ENCODE peak calls at places on chromosomes 3 and 15, in nine cellular contexts. D, R, J, P, K, Y, T, X and O are unnamed samples.
A peak's percentile ranks its signal among the peaks of the same experiment; 100 is the strongest.

GRCh38 chr3:138184994-138185393 is 2.1 kb upstream of the ARMC8 start:
- DNase-seq in P (no peak), T (no peak), Y (no peak), J (no peak), D (no peak), R (no peak), K (no peak), X (no peak), O (no peak)

GRCh38 chr15:75674366-75674765 is 26.7 kb downstream of the SNX33 start:
- DNase-seq in K (no peak), R (no peak), X (no peak), J (no peak), Y (no peak), T (no peak), D (no peak), P (no peak), O (no peak)

GRCh38 chr3:140355481-140355880 is 322.4 kb upstream of the TRIM42 start:
- DNase-seq in K (no peak), X (no peak), T (no peak), R (no peak), D (no peak), Y (peak; percentile 8), J (no peak), P (no peak), O (no peak)

GRCh38 chr3:62559831-62560445 is 186.6 kb upstream of the FEZF2 start:
- DNase-seq in D (no peak), P (peak; percentile 68), Y (no peak), J (peak; percentile 8), K (no peak), T (no peak), X (no peak), R (no peak), O (peak; percentile 77)

GRCh38 chr3:129593230-129593594 is 13.3 kb downstream of the PLXND1 start:
- DNase-seq in Y (no peak), K (no peak), J (no peak), R (no peak), P (no peak), T (no peak), D (no peak), X (no peak), O (no peak)

GRCh38 chr3:155070932-155071387 is 9.2 kb upstream of the MME start:
- DNase-seq in X (no peak), R (no peak), J (peak; percentile 96), P (peak; percentile 95), D (peak; percentile 98), K (peak; percentile 80), T (no peak), Y (no peak), O (peak; percentile 99)

GRCh38 chr3:105094588-105094987 is 272.1 kb upstream of the ALCAM start:
- DNase-seq in T (no peak), D (no peak), P (no peak), R (no peak), Y (no peak), J (no peak), K (no peak), X (no peak), O (no peak)

GRCh38 chr3:130679218-130679617 is 67.4 kb downstream of the PIK3R4 start:
- DNase-seq in R (no peak), D (no peak), K (no peak), X (no peak), Y (no peak), J (no peak), T (no peak), P (no peak), O (peak; percentile 11)

GRCh38 chr15:68224546-68225250 is 4.8 kb downstream of the CLN6 start:
- DNase-seq in D (no peak), K (no peak), J (no peak), T (peak; percentile 72), Y (peak; percentile 35), X (no peak), P (no peak), R (no peak), O (no peak)

GRCh38 chr3:123732447-123732846 is 147.6 kb upstream of the HACD2 start:
- DNase-seq in K (no peak), X (no peak), D (no peak), T (no peak), R (no peak), P (peak; percentile 40), Y (no peak), J (peak; percentile 59), O (peak; percentile 70)

GRCh38 chr3:79729096-79729495 is 38.7 kb downstream of the ROBO1 start:
- DNase-seq in K (peak; percentile 78), Y (no peak), P (peak; percentile 70), X (no peak), J (peak; percentile 85), T (no peak), R (no peak), D (peak; percentile 37), O (peak; percentile 92)

GRCh38 chr3:143771258-143771657 is 77.0 kb downstream of the SLC9A9 start:
- DNase-seq in R (no peak), P (no peak), K (no peak), J (no peak), Y (no peak), D (no peak), X (no peak), T (no peak), O (no peak)

GRCh38 chr3:150023239-150023636 is 52.5 kb upstream of the PFN2 start:
- DNase-seq in Y (no peak), T (no peak), P (no peak), R (no peak), X (no peak), J (no peak), K (no peak), D (no peak), O (no peak)

GRCh38 chr3:49654955-49655556 is 19.1 kb upstream of the APEH start:
- DNase-seq in R (no peak), J (no peak), X (no peak), D (no peak), P (no peak), K (no peak), T (no peak), Y (no peak), O (no peak)

GRCh38 chr3:37227870-37228549 is 53.6 kb upstream of the LRRFIP2 start:
- DNase-seq in R (no peak), X (no peak), Y (no peak), T (no peak), J (no peak), P (no peak), K (no peak), D (no peak), O (no peak)

GRCh38 chr3:186097663-186098451 is 11.0 kb downstream of the ETV5 start:
- DNase-seq in D (peak; percentile 61), X (no peak), T (no peak), K (peak; percentile 96), J (peak; percentile 86), P (peak; percentile 76), R (peak; percentile 85), Y (peak; percentile 70), O (peak; percentile 97)

GRCh38 chr3:8938021-8938420 is 25.3 kb downstream of the RAD18 start:
- DNase-seq in P (peak; percentile 63), Y (no peak), X (no peak), R (no peak), D (peak; percentile 34), K (no peak), J (no peak), T (no peak), O (peak; percentile 79)

GRCh38 chr3:49671291-49672288 is 2.6 kb upstream of the APEH start:
- DNase-seq in Y (no peak), D (no peak), K (no peak), X (peak; percentile 42), T (peak; percentile 38), P (peak; percentile 85), J (no peak), R (peak; percentile 74), O (peak; percentile 71)

GRCh38 chr3:171049831-171050444 is 23.4 kb upstream of the SLC2A2 start:
- DNase-seq in P (peak; percentile 82), X (no peak), R (peak; percentile 36), K (no peak), T (peak; percentile 34), D (no peak), Y (peak; percentile 67), J (peak; percentile 56), O (peak; percentile 73)

GRCh38 chr3:95134693-95135375 is 1072.0 kb downstream of the NSUN3 start:
- DNase-seq in Y (no peak), X (no peak), P (peak; percentile 0), D (peak; percentile 11), T (no peak), J (no peak), R (no peak), K (no peak), O (peak; percentile 1)

GRCh38 chr15:58283302-58283701 is 145.1 kb downstream of the AQP9 start:
- DNase-seq in D (no peak), X (no peak), P (no peak), Y (no peak), J (no peak), K (no peak), R (no peak), T (no peak), O (no peak)

GRCh38 chr3:42839616-42840015 is 30.4 kb downstream of the ACKR2 start:
- DNase-seq in Y (no peak), T (peak; percentile 45), X (no peak), K (peak; percentile 43), J (peak; percentile 67), P (peak; percentile 90), R (no peak), D (peak; percentile 48), O (peak; percentile 87)

GRCh38 chr15:64571857-64572291 is 111.5 kb downstream of the ZNF609 start:
- DNase-seq in D (no peak), T (peak; percentile 92), P (no peak), Y (no peak), R (no peak), X (no peak), J (no peak), K (no peak), O (no peak)

GRCh38 chr3:144200004-144200403 is 228.4 kb downstream of the DIPK2A start:
- DNase-seq in R (no peak), D (no peak), J (no peak), P (no peak), T (no peak), X (no peak), Y (no peak), K (no peak), O (no peak)

GRCh38 chr3:4474683-4475490 is 7.8 kb upstream of the SUMF1 start:
- DNase-seq in J (peak; percentile 89), X (no peak), D (peak; percentile 44), T (peak; percentile 81), K (no peak), R (no peak), P (peak; percentile 39), Y (peak; percentile 86), O (peak; percentile 86)

GRCh38 chr15:85649372-85649771 is 145.4 kb downstream of the KLHL25 start:
- DNase-seq in K (no peak), Y (peak; percentile 73), P (peak; percentile 72), T (no peak), R (no peak), D (no peak), J (peak; percentile 86), X (no peak), O (peak; percentile 92)

GRCh38 chr15:62209821-62210220 is 44.7 kb upstream of the C2CD4B start:
- DNase-seq in J (no peak), K (no peak), X (no peak), R (no peak), D (no peak), P (no peak), T (no peak), Y (no peak), O (no peak)

GRCh38 chr3:161420746-161421145 is 49.4 kb upstream of the SPTSSB start:
- DNase-seq in Y (no peak), R (no peak), X (no peak), P (peak; percentile 55), D (no peak), T (no peak), K (peak; percentile 21), J (peak; percentile 28), O (peak; percentile 52)

GRCh38 chr3:110414851-110415250 is 656.8 kb upstream of the NECTIN3 start:
- DNase-seq in K (no peak), J (peak; percentile 72), X (no peak), R (no peak), T (no peak), D (peak; percentile 72), Y (no peak), P (peak; percentile 57), O (peak; percentile 77)

GRCh38 chr3:169657351-169658124 is 6.0 kb downstream of the MECOM start:
- DNase-seq in R (no peak), T (no peak), Y (no peak), K (no peak), P (no peak), D (no peak), X (no peak), J (no peak), O (no peak)

GRCh38 chr3:184361932-184362667 is 590 bp downstream of the POLR2H start:
- DNase-seq in P (peak; percentile 83), J (peak; percentile 34), D (no peak), K (no peak), R (peak; percentile 69), T (no peak), X (no peak), Y (peak; percentile 84), O (peak; percentile 57)